ENCODE peak calls at places on chromosomes 7 and 10, in six cellular contexts. C is fibroblast of pulmonary artery, U is kidney, Q is dorsolateral prefrontal cortex, P is foreskin fibroblast, X is kidney epithelial cell. W is an unnamed sample.

GRCh38 chr10:91575044-91575610 is 57.7 kb downstream of the PPP1R3C start:
- DNase-seq in C (no peak), U (no peak), Q (no peak), P (no peak), X (no peak), W (no peak)

GRCh38 chr10:100021322-100021721 is 11.6 kb upstream of the DNMBP start:
- DNase-seq in C (no peak), U (no peak), Q (no peak), P (no peak), X (no peak), W (no peak)

GRCh38 chr7:44159824-44160630 is 18.9 kb upstream of the MYL7 start:
- DNase-seq in C (no peak), U (no peak), Q (no peak), P (no peak), X (no peak), W (no peak)

GRCh38 chr10:48470115-48470892 is 134.6 kb downstream of the ARHGAP22 start:
- DNase-seq in C (peak), U (peak), Q (peak), P (peak), X (no peak), W (no peak)

GRCh38 chr7:17498230-17498629 is 199.8 kb downstream of the AHR start:
- DNase-seq in C (no peak), U (no peak), Q (no peak), P (no peak), X (no peak), W (peak)

GRCh38 chr7:93148135-93148534 is at the start of gene SAMD9L:
- DNase-seq in C (peak), U (no peak), Q (no peak), P (peak), X (no peak), W (peak)

GRCh38 chr10:93718937-93719725 is 16.7 kb upstream of the FRA10AC1 start:
- DNase-seq in C (peak), U (no peak), Q (no peak), P (peak), X (no peak), W (no peak)

GRCh38 chr10:34156781-34157425 is 658.2 kb downstream of the PARD3 start:
- DNase-seq in C (peak), U (no peak), Q (no peak), P (peak), X (no peak), W (peak)

GRCh38 chr10:51047857-51048256 is 26.4 kb upstream of the PRKG1 start:
- DNase-seq in C (peak), U (no peak), Q (no peak), P (peak), X (no peak), W (no peak)

GRCh38 chr7:16130127-16131110 is 290.9 kb downstream of the CRPPA start:
- DNase-seq in C (peak), U (no peak), Q (no peak), P (peak), X (no peak), W (no peak)

GRCh38 chr7:33762153-33762902 is 143.0 kb upstream of the BMPER start:
- DNase-seq in C (no peak), U (no peak), Q (no peak), P (no peak), X (no peak), W (no peak)

GRCh38 chr7:137018468-137018867 is 150.0 kb downstream of the CHRM2 start:
- DNase-seq in C (no peak), U (no peak), Q (no peak), P (no peak), X (no peak), W (no peak)

GRCh38 chr10:47247190-47248059 is 52.6 kb upstream of the GDF10 start:
- DNase-seq in C (no peak), U (no peak), Q (no peak), P (no peak), X (no peak), W (no peak)

GRCh38 chr10:89384474-89385324 is 6.8 kb downstream of the IFIT1B start:
- DNase-seq in C (peak), U (no peak), Q (no peak), P (no peak), X (no peak), W (no peak)

GRCh38 chr7:26789481-26790175 is 74.8 kb downstream of the SKAP2 start:
- DNase-seq in C (no peak), U (no peak), Q (no peak), P (no peak), X (no peak), W (no peak)

GRCh38 chr10:71260622-71261325 is 48.4 kb downstream of the UNC5B start:
- DNase-seq in C (peak), U (peak), Q (peak), P (peak), X (peak), W (peak)

GRCh38 chr10:82190432-82191260 is 315.7 kb downstream of the NRG3 start:
- DNase-seq in C (peak), U (no peak), Q (no peak), P (peak), X (no peak), W (no peak)

GRCh38 chr7:105218215-105218614 is 170.5 kb downstream of the SRPK2 start:
- DNase-seq in C (no peak), U (no peak), Q (no peak), P (peak), X (peak), W (peak)

DNA sequence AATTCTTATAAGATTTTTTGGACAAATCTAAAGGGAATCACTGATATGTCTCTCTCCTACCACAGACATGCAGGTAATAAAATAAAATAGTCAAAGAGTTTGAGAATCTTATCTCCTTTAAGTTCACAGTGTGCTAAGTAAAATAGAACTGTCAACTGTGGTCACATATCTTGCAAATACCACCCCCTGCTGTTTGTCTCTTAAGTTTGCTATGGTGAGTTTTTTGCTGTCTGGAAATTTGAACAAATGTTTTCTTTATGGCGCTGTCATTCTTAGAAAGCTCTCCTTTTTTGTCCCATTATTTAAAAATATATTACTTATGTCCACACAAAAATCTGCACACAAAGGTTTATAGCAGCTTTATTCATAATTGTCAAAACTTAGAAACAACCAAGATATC is 19.6 kb downstream of the GIMAP5 start:
- DNase-seq in C (peak), U (no peak), Q (no peak), P (no peak), X (no peak), W (peak)
- TF ChIP-seq CTCF in C (peak), U (peak), Q (peak), P (no peak), X (peak), W (no peak)

GRCh38 chr10:6578221-6579192 is 1.6 kb downstream of the PRKCQ start:
- DNase-seq in C (no peak), U (no peak), Q (no peak), P (no peak), X (no peak), W (no peak)
- H3K4me3 ChIP-seq in C (no peak), U (peak), Q (peak), P (no peak), X (no peak), W (no peak)

GRCh38 chr10:43420369-43421200 is 11.6 kb upstream of the HNRNPF start:
- DNase-seq in C (peak), U (peak), Q (peak), P (peak), X (no peak), W (peak)
- TF ChIP-seq CTCF in C (no peak), U (no peak), Q (peak), P (peak), X (peak), W (no peak)

GRCh38 chr10:88107296-88107695 is 243.9 kb downstream of the PTEN start:
- DNase-seq in C (no peak), U (no peak), Q (no peak), P (no peak), X (no peak), W (no peak)

GRCh38 chr10:88104213-88104612 is 240.8 kb downstream of the PTEN start:
- DNase-seq in C (no peak), U (no peak), Q (no peak), P (no peak), X (no peak), W (no peak)

GRCh38 chr10:88107698-88108097 is 244.3 kb downstream of the PTEN start:
- DNase-seq in C (no peak), U (no peak), Q (no peak), P (no peak), X (no peak), W (no peak)

GRCh38 chr10:88108115-88108610 is 244.7 kb downstream of the PTEN start:
- DNase-seq in C (no peak), U (no peak), Q (no peak), P (no peak), X (no peak), W (peak)

DNA sequence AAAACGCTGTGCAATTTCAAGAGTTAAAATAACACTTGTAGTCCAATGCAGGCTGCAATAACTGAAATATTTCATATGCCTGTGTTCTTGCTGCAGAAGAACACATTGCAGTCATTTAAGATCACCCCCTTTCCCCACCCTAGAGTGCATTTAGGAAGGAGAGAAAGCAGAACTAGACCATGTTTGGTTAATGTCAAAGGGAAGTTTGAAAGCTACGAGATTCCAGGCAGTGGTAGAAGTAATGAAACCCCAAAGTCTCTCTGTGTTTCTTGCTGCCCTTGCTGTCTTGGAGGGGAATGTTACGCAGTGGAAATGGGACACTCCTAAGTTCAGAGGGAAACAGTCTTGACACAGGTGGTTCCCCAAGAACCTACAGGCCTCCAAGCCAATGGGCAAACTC is 242.9 kb downstream of the PTEN start:
- DNase-seq in C (no peak), U (no peak), Q (no peak), P (no peak), X (no peak), W (no peak)
- H3K4me3 ChIP-seq in C (no peak), U (no peak), Q (no peak), P (no peak), X (no peak), W (no peak)

W was measured in epithelial cell of esophagus.